ENCODE peak calls at places on chromosomes 3 and 15, in nine cellular contexts. N is thoracic aorta; G is fibroblast of lung; F is CD8-positive, alpha-beta T cell; B is coronary artery; C is dorsolateral prefrontal cortex; M is pancreas; V is endodermal cell; P is adrenal gland. Y is an unnamed sample.

GRCh38 chr3:10263549-10264363 is 15.5 kb downstream of the TATDN2 start:
- DNase-seq in B (no peak), N (no peak), F (peak; percentile 50), G (peak; percentile 43), C (no peak), P (peak; percentile 63), V (peak; percentile 92), M (no peak), Y (peak; percentile 75)

GRCh38 chr15:90479656-90480055 is 50.1 kb upstream of the CRTC3 start:
- DNase-seq in F (no peak), V (no peak), C (no peak), M (no peak), G (peak; percentile 90), N (no peak), P (no peak), B (no peak), Y (no peak)

GRCh38 chr3:48984648-48985047 is 5.4 kb upstream of the P4HTM start:
- DNase-seq in G (no peak), B (no peak), C (no peak), N (no peak), F (no peak), M (no peak), V (no peak), P (no peak), Y (no peak)

GRCh38 chr3:175651716-175652115 is 792.6 kb downstream of the NAALADL2 start:
- DNase-seq in F (no peak), P (no peak), M (no peak), C (no peak), V (no peak), G (no peak), B (no peak), N (no peak), Y (no peak)

GRCh38 chr3:129837057-129837631 is 56.4 kb downstream of the TMCC1 start:
- DNase-seq in P (no peak), M (no peak), F (no peak), B (no peak), N (no peak), V (peak; percentile 66), C (no peak), G (peak; percentile 18), Y (no peak)

GRCh38 chr3:138089091-138089490 is 26.3 kb downstream of the DZIP1L start:
- DNase-seq in P (no peak), C (no peak), B (no peak), F (no peak), G (peak; percentile 64), N (no peak), M (no peak), V (no peak), Y (no peak)

GRCh38 chr3:38650248-38650940 is 907 bp upstream of the SCN5A start:
- DNase-seq in P (no peak), M (no peak), N (no peak), V (peak; percentile 58), B (no peak), G (no peak), C (no peak), F (no peak), Y (no peak)

GRCh38 chr3:101675709-101676218 is 1.2 kb downstream of the ZBTB11 start:
- DNase-seq in F (no peak), C (no peak), V (no peak), N (no peak), P (no peak), B (no peak), G (no peak), M (no peak), Y (no peak)

GRCh38 chr3:14148041-14148985 is 23.5 kb downstream of the TMEM43 start:
- DNase-seq in C (no peak), M (no peak), N (no peak), G (no peak), V (peak; percentile 93), B (peak; percentile 68), P (peak; percentile 38), F (no peak), Y (no peak)

GRCh38 chr3:197554196-197554561 is 1.6 kb downstream of the BDH1 start:
- DNase-seq in B (no peak), M (no peak), F (no peak), G (no peak), V (no peak), C (no peak), P (no peak), N (no peak), Y (no peak)
- H3K4me3 ChIP-seq in B (peak overlapping the region; percentile 78), M (peak overlapping the region; percentile 74), F (peak overlapping the region; percentile 92), G (peak overlapping the region; percentile 92), V (peak overlapping the region; percentile 82), C (peak overlapping the region; percentile 93), P (peak overlapping the region; percentile 70), N (peak overlapping the region; percentile 87), Y (peak overlapping the region; percentile 83)

GRCh38 chr15:88940110-88940675 is 27.0 kb upstream of the MFGE8 start:
- DNase-seq in B (no peak), G (no peak), M (no peak), V (no peak), F (no peak), N (no peak), P (peak; percentile 9), C (no peak), Y (no peak)

GRCh38 chr15:88938802-88939485 is 25.8 kb upstream of the MFGE8 start:
- DNase-seq in N (no peak), M (no peak), V (peak; percentile 44), C (no peak), F (no peak), G (no peak), B (no peak), P (no peak), Y (no peak)

DNA sequence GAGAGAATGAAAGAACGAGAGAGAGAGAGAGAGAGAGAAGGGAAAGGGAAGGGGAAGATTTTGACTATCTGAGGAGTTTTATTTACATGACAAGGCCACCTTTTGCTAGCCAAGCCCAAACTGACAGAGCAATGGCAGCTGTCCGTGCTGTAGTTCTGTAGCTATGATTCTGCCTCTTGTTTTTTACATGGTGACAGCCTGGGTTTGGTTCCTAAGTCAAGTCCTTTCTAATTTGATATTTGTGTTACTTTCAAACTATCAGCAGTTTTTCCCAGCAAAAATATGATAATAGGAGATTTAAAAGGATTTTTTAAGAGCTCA is 26.3 kb upstream of the MFGE8 start:
- DNase-seq in M (no peak), F (no peak), N (no peak), P (no peak), B (no peak), V (no peak), G (no peak), C (no peak), Y (no peak)
- H3K27ac ChIP-seq in M (no peak overlapping the region), F (no peak overlapping the region), N (no peak overlapping the region), P (no peak overlapping the region), B (no peak overlapping the region), V (no peak overlapping the region), G (no peak overlapping the region), C (no peak overlapping the region), Y (no peak overlapping the region)

DNA sequence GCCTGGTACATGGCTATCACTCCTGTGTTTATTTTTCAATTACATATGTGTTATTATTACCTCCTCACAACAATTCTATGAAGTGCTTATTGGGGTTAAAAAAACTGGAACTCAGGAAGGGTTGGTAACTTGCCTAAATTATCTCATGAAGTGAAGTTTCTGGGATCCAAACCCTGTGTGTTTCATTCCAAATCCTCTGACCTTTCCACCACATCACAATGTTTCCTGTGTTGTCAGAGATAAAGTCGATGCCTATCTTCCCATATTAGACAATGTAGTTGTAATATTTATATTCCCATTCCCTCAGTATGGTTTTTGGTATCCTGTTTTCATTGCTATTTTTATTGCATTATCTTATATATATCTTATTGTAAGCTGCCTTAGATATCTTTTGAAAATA is 269.1 kb upstream of the CFAP20DC start:
- DNase-seq in G (peak; percentile 58), P (no peak), C (no peak), N (no peak), B (no peak), M (no peak), V (no peak), F (no peak), Y (no peak)
- H3K4me3 ChIP-seq in G (no peak overlapping the region), P (no peak overlapping the region), C (no peak overlapping the region), N (no peak overlapping the region), B (no peak overlapping the region), M (no peak overlapping the region), V (peak overlapping the region; percentile 5), F (no peak overlapping the region), Y (no peak overlapping the region)

DNA sequence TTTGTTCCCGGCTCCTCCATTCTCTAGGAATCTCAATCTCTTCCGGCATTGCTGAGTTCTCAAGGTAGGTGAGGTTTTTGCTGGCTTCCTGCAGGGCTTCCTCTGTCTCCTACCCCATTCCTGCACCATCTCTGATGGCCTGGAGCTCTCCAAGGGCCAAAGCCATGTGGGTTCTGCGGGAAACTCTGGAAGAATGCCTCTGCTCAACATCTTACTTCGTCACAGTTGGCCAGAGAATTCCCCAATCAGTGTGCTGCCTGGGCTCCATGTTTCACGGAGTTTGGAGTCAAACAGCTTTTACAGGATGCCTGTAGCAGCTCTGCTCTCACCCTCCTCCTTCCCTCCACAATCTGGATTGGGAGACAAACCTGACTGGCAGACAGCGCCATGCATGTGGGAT is 253.9 kb upstream of the HES1 start:
- DNase-seq in B (no peak), M (no peak), C (no peak), G (no peak), V (no peak), N (no peak), P (no peak), F (no peak), Y (no peak)
- H3K27ac ChIP-seq in B (no peak overlapping the region), M (no peak overlapping the region), C (no peak overlapping the region), G (no peak overlapping the region), V (no peak overlapping the region), N (no peak overlapping the region), P (no peak overlapping the region), F (no peak overlapping the region), Y (no peak overlapping the region)

GRCh38 chr3:97956051-97956450 is 16.2 kb downstream of the RIOX2 start:
- DNase-seq in V (no peak), N (no peak), B (no peak), G (no peak), M (no peak), C (no peak), P (no peak), F (no peak), Y (no peak)

GRCh38 chr3:97952872-97953271 is 19.4 kb downstream of the RIOX2 start:
- DNase-seq in M (no peak), C (no peak), N (no peak), V (no peak), P (no peak), F (no peak), G (no peak), B (no peak), Y (no peak)

GRCh38 chr3:97952280-97952679 is 20.0 kb downstream of the RIOX2 start:
- DNase-seq in C (no peak), G (no peak), N (no peak), B (no peak), M (no peak), F (no peak), P (peak; percentile 72), V (no peak), Y (no peak)

GRCh38 chr3:97957617-97958311 is 14.5 kb downstream of the RIOX2 start:
- DNase-seq in C (no peak), P (peak; percentile 43), G (no peak), M (no peak), N (no peak), F (no peak), B (no peak), V (no peak), Y (no peak)

DNA sequence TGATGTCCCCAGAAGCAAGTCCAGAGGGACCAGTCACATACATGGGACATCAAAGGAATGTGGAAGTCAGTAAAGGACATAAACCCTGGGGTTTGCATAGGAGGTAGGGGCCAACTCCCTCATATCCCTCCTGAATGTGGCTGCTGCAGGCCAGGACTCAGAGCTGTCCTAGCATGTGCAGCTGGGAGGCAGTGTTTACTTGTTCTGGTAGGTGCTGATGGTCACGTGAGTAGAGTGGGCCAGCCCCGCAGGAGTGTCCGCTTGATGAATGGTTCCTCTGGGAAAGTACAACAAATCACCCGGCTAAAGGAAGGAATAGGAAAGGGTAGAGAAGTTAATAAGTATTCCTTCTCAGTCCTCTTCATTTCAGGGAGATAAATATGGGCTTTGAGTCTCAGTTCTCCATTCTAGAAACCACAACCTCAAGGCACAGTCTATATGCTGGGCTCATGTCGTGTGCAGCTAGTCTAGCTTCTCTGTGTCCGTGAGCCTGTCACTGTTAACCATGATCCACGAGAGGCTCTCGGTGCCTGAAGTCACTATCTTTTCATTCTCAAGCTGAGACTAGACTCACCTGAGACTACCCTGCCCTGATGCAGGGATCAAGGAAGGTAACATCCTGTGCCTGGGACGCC is 17.9 kb downstream of the RIOX2 start:
- DNase-seq in M (no peak), F (no peak), B (no peak), N (no peak), V (no peak), G (no peak), P (no peak), C (no peak), Y (no peak)
- H3K4me3 ChIP-seq in M (no peak overlapping the region), F (no peak overlapping the region), B (no peak overlapping the region), N (no peak overlapping the region), V (no peak overlapping the region), G (no peak overlapping the region), P (no peak overlapping the region), C (no peak overlapping the region), Y (no peak overlapping the region)

Y was measured in CD8-positive, alpha-beta memory T cell.